ENCODE peak calls at places on chromosomes 5 and 9, in nine cellular contexts. X, B, T, R, P, F, K, S and N are unnamed samples. For H3K4me1, the result is how much of the 10 kb centered on the place peaks cover.

GRCh38 chr5:89241186-89241585 is 358.2 kb upstream of the MEF2C start:
- DNase-seq in T (peak), S (no peak), P (no peak), F (peak), B (no peak), X (no peak), K (no peak), R (no peak), N (no peak)

GRCh38 chr9:74942801-74943200 is 9.9 kb downstream of the C9orf40 start:
- DNase-seq in X (no peak), T (no peak), S (no peak), B (no peak), R (no peak), P (no peak), F (peak), K (no peak), N (no peak)

GRCh38 chr9:124110307-124110915 is 98.8 kb downstream of the LHX2 start:
- DNase-seq in B (peak), T (peak), F (peak), K (peak), X (peak), S (peak), P (peak), R (peak), N (peak)

GRCh38 chr9:135882011-135882410 is 25.3 kb downstream of the CAMSAP1 start:
- DNase-seq in X (no peak), S (no peak), B (no peak), T (no peak), P (no peak), R (peak), K (no peak), F (no peak), N (no peak)

GRCh38 chr9:93207860-93208734 is 24.2 kb downstream of the WNK2 start:
- DNase-seq in K (no peak), S (peak), T (no peak), R (no peak), P (no peak), B (peak), X (no peak), F (no peak), N (no peak)

GRCh38 chr9:137700911-137701310 is 82.1 kb downstream of the EHMT1 start:
- DNase-seq in B (no peak), T (no peak), S (no peak), X (no peak), F (no peak), P (no peak), R (no peak), K (no peak), N (no peak)

GRCh38 chr5:154165886-154166285 is 24.6 kb upstream of the GALNT10 start:
- DNase-seq in B (no peak), K (peak), P (no peak), R (peak), F (no peak), T (no peak), X (no peak), S (no peak), N (no peak)

GRCh38 chr5:131671994-131672655 is 37.1 kb upstream of the RAPGEF6 start:
- DNase-seq in T (no peak), K (no peak), R (no peak), B (no peak), S (no peak), F (peak), X (peak), P (no peak), N (no peak)

GRCh38 chr5:69010443-69010842 is 83.4 kb upstream of the SLC30A5 start:
- DNase-seq in K (no peak), T (no peak), F (no peak), P (no peak), S (no peak), X (no peak), R (no peak), B (no peak), N (no peak)

GRCh38 chr5:53003144-53003543 is 14.0 kb downstream of the ITGA2 start:
- DNase-seq in X (no peak), P (no peak), K (no peak), T (no peak), F (no peak), S (no peak), R (no peak), B (no peak), N (no peak)

GRCh38 chr5:53027913-53028312 is 38.8 kb downstream of the ITGA2 start:
- DNase-seq in S (no peak), F (peak), K (no peak), T (peak), R (no peak), X (peak), P (no peak), B (peak), N (no peak)

GRCh38 chr9:124164800-124165199 is 92.9 kb upstream of the NEK6 start:
- DNase-seq in K (no peak), R (no peak), S (no peak), F (no peak), X (peak), P (no peak), T (no peak), B (peak), N (peak)

GRCh38 chr5:139664273-139664693 is 16.1 kb downstream of the CXXC5 start:
- DNase-seq in F (no peak), R (no peak), K (no peak), X (peak), T (no peak), S (no peak), B (no peak), P (no peak), N (no peak)

GRCh38 chr5:143057580-143057999 is 287.4 kb downstream of the ARHGAP26 start:
- DNase-seq in P (no peak), K (no peak), X (no peak), F (peak), T (no peak), B (no peak), S (no peak), R (no peak), N (no peak)
- H3K4me1 ChIP-seq in P (under half), K (under half), X (under half), F (under half), T (under half), B (half or more), S (half or more), R (under half), N (under half)

GRCh38 chr5:116371431-116371830 is 203.2 kb downstream of the SEMA6A start:
- DNase-seq in B (no peak), S (no peak), K (no peak), X (no peak), T (no peak), F (no peak), P (no peak), R (no peak), N (no peak)
- H3K27ac ChIP-seq in B (peak), S (peak), K (no peak), X (no peak), T (no peak), F (no peak), P (no peak), R (no peak), N (no peak)

GRCh38 chr9:121774715-121775613 is 123.5 kb downstream of the DAB2IP start:
- DNase-seq in R (no peak), F (no peak), K (no peak), X (no peak), P (no peak), T (no peak), S (peak), B (no peak), N (no peak)
- H3K4me1 ChIP-seq in R (under half), F (under half), K (under half), X (under half), P (under half), T (under half), S (under half), B (under half), N (under half)

GRCh38 chr5:137209232-137209810 is 289.8 kb downstream of the SPOCK1 start:
- DNase-seq in T (no peak), S (no peak), K (no peak), B (no peak), P (no peak), R (no peak), F (no peak), X (no peak), N (no peak)
- H3K27ac ChIP-seq in T (no peak), S (no peak), K (no peak), B (peak), P (no peak), R (no peak), F (no peak), X (no peak), N (no peak)

GRCh38 chr5:74640450-74641013 is at the start of gene ENC1:
- DNase-seq in K (peak), T (peak), F (peak), B (peak), X (peak), S (peak), R (peak), P (peak), N (peak)
- H3K4me1 ChIP-seq in K (under half), T (half or more), F (under half), B (under half), X (under half), S (half or more), R (under half), P (under half), N (under half)

DNA sequence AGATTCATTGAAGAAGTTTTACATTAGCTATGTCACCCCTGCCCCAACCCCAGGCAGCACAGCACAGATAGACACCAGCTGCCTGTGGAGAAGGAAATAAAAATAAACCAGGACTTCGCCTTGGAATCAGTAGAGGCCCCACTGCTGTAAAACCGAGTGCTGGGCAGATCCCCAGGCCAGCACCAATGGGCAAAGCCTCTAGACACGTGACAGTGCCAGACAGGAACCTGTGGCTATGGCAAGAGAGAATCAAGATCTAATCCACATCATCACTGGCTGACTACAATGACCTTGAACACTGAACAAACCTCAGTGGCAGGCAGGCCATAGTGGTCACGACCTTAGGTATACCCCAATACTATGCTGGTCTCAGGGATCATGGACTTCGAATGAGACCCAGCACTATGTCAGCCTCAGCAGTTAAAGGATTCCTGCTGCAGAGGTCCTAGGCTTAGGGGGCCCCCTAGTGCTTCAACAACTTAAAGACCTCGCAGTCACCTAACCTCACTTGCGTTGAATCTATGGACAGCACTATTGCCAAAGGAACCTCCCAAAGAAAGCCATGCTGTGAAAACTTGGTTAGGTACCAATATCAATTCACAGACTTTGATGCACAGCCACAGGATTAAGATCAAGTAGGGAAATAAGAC is 2118.6 kb upstream of the C9orf72 start:
- DNase-seq in B (no peak), K (peak), T (peak), F (no peak), R (peak), P (no peak), X (no peak), S (no peak), N (no peak)
- H3K27ac ChIP-seq in B (no peak), K (no peak), T (no peak), F (no peak), R (no peak), P (no peak), X (no peak), S (no peak), N (no peak)